ENCODE peak calls at places on chromosomes 6 and 20, in seven cellular contexts. L is A549, K is Peyer's patch, X is body of pancreas, F is H54, J is ovary, C is heart left ventricle. Z is an unnamed sample.
A peak's percentile ranks its signal among the peaks of the same experiment; 100 is the strongest.

GRCh38 chr20:44727039-44727438 is 11.9 kb downstream of the CCN5 start:
- DNase-seq in L (no peak), F (no peak), K (no peak), C (no peak), J (peak; percentile 36), X (no peak), Z (no peak)

GRCh38 chr20:36181934-36182603 is 27.5 kb downstream of the EPB41L1 start:
- DNase-seq in K (no peak), F (peak; percentile 55), J (no peak), L (no peak), C (no peak), X (no peak), Z (no peak)

GRCh38 chr6:116152620-116153019 is 26.7 kb upstream of the COL10A1 start:
- DNase-seq in X (no peak), C (no peak), L (no peak), K (no peak), F (no peak), J (no peak), Z (no peak)

GRCh38 chr6:161584051-161584450 is 310.2 kb upstream of the AGPAT4 start:
- DNase-seq in J (no peak), L (no peak), X (no peak), F (no peak), K (no peak), C (no peak), Z (no peak)

GRCh38 chr20:18092890-18093289 is 35.2 kb upstream of the OVOL2 start:
- DNase-seq in J (no peak), F (no peak), C (no peak), K (no peak), X (no peak), L (no peak), Z (peak; percentile 18)

GRCh38 chr20:44540834-44541233 is 19.0 kb upstream of the SERINC3 start:
- DNase-seq in K (no peak), L (no peak), J (no peak), X (no peak), C (no peak), F (peak; percentile 23), Z (no peak)

GRCh38 chr6:137095651-137096238 is 51.0 kb upstream of the IL20RA start:
- DNase-seq in F (no peak), J (no peak), K (peak; percentile 72), X (no peak), L (no peak), C (no peak), Z (no peak)

GRCh38 chr20:62486431-62486954 is 10.7 kb upstream of the GATA5 start:
- DNase-seq in J (no peak), X (no peak), K (no peak), C (no peak), F (no peak), L (no peak), Z (no peak)

GRCh38 chr6:129209355-129209754 is 326.4 kb downstream of the LAMA2 start:
- DNase-seq in C (no peak), L (no peak), K (no peak), J (no peak), F (no peak), X (no peak), Z (no peak)

GRCh38 chr6:28337103-28337520 is 1.2 kb upstream of the ZSCAN31 start:
- DNase-seq in X (no peak), K (no peak), F (no peak), J (no peak), C (no peak), L (no peak), Z (no peak)

GRCh38 chr6:56930846-56931245 is 24.1 kb upstream of the BEND6 start:
- DNase-seq in F (no peak), J (no peak), C (no peak), L (no peak), X (no peak), K (no peak), Z (no peak)

GRCh38 chr20:9460518-9460917 is 53.9 kb upstream of the LAMP5 start:
- DNase-seq in X (peak; percentile 13), K (no peak), J (no peak), C (no peak), L (peak; percentile 21), F (peak; percentile 12), Z (no peak)

GRCh38 chr6:137849709-137850093 is 17.4 kb upstream of the TNFAIP3 start:
- DNase-seq in F (no peak), X (no peak), J (no peak), C (no peak), L (no peak), K (no peak), Z (no peak)

GRCh38 chr6:142265476-142265875 is 36.3 kb upstream of the ADGRG6 start:
- DNase-seq in C (no peak), J (no peak), X (no peak), K (no peak), L (no peak), F (no peak), Z (no peak)

GRCh38 chr20:59123011-59123676 is 40.5 kb upstream of the ZNF831 start:
- DNase-seq in K (peak; percentile 87), F (no peak), X (no peak), J (no peak), L (no peak), C (no peak), Z (no peak)

GRCh38 chr20:46512943-46513844 is at the start of gene ZNF334:
- DNase-seq in C (peak; percentile 47), K (peak; percentile 57), J (peak; percentile 87), L (no peak), F (no peak), X (peak; percentile 77), Z (peak; percentile 84)

GRCh38 chr6:41934278-41935189 is 7.1 kb downstream of the CCND3 start:
- DNase-seq in X (no peak), F (no peak), K (no peak), C (no peak), L (peak; percentile 24), J (no peak), Z (no peak)
- TF ChIP-seq POLR2A in X (no peak), F (no peak), K (no peak), C (no peak), L (no peak), J (no peak), Z (no peak)

GRCh38 chr6:30557683-30557981 is 537 bp downstream of the PRR3 start:
- DNase-seq in C (no peak), F (no peak), L (no peak), X (no peak), J (no peak), K (no peak), Z (no peak)

GRCh38 chr6:30560930-30561329 is 3.8 kb downstream of the PRR3 start:
- DNase-seq in K (no peak), X (no peak), C (no peak), J (no peak), F (no peak), L (no peak), Z (no peak)

GRCh38 chr6:30565772-30566171 is 5.5 kb upstream of the ABCF1 start:
- DNase-seq in C (no peak), X (no peak), K (no peak), L (no peak), J (no peak), F (no peak), Z (no peak)

GRCh38 chr6:30564114-30564513 is 7.0 kb downstream of the PRR3 start:
- DNase-seq in X (no peak), C (no peak), F (no peak), L (no peak), K (no peak), J (no peak), Z (no peak)

DNA sequence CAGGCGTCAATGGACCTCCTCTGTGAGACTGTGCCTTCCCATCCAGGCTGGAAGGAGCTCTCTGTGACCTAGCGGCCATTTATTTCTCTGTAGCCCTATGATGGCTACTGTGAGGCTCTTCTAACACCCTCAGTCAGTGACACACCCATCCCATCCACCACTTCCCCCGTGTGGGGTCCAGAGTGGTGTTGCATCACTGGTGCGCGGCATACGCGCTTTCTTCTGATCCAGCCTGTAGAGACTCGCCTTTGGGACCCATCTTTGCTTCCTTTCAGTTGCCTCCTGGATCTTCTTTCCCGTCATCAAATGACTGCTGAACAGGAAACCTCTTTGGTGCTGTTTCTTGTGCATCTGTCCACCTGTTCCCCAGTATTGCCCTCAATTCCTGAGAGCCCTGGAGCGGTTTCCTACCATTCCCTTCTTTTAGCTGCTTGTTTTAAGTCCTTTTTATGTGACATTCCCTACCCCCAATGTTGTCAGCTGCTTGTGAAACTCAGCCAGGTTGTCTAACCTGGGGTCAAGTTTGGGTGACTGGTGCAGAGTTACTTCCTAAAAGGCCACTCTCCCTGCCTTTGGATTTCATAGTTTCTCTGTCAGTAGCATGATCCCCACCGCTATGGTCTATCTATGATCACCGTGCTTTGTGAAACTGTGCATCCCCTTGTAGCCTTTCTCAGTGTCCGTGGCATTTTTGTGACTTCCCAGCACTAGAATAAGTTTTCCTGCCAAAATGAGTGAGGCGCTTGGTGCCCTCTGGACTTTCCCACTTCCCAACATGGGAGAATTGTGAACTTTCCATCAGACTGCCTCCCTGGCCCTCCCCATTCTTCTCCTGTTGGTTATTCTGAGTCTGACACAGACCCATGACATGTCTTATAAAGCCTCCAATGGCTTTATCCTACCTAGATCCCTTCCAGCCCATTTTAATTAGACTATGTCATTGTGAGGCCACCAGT is 5.7 kb downstream of the PRR3 start:
- DNase-seq in X (no peak), L (no peak), J (no peak), K (no peak), F (no peak), C (no peak), Z (no peak)
- TF ChIP-seq POLR2A in X (no peak), L (no peak), J (no peak), K (no peak), F (no peak), C (no peak), Z (no peak)

GRCh38 chr20:50517817-50518154 is 7.6 kb downstream of the PTPN1 start:
- DNase-seq in K (peak; percentile 74), C (no peak), X (no peak), J (no peak), F (no peak), L (no peak), Z (no peak)

GRCh38 chr20:50521221-50521642 is 11.0 kb downstream of the PTPN1 start:
- DNase-seq in J (no peak), F (no peak), K (no peak), C (no peak), X (no peak), L (no peak), Z (no peak)

GRCh38 chr20:50520222-50520877 is 10.2 kb downstream of the PTPN1 start:
- DNase-seq in C (no peak), X (no peak), F (no peak), J (no peak), K (peak; percentile 66), L (no peak), Z (no peak)

GRCh38 chr20:50518270-50518721 is 8.1 kb downstream of the PTPN1 start:
- DNase-seq in J (no peak), K (no peak), X (no peak), L (no peak), F (no peak), C (no peak), Z (no peak)

GRCh38 chr20:50519036-50519780 is 9.0 kb downstream of the PTPN1 start:
- DNase-seq in J (no peak), F (no peak), L (no peak), X (no peak), C (no peak), K (peak; percentile 82), Z (no peak)
- TF ChIP-seq POLR2A in J (no peak), F (no peak), L (no peak), X (no peak), C (no peak), K (peak; percentile 30), Z (no peak)

DNA sequence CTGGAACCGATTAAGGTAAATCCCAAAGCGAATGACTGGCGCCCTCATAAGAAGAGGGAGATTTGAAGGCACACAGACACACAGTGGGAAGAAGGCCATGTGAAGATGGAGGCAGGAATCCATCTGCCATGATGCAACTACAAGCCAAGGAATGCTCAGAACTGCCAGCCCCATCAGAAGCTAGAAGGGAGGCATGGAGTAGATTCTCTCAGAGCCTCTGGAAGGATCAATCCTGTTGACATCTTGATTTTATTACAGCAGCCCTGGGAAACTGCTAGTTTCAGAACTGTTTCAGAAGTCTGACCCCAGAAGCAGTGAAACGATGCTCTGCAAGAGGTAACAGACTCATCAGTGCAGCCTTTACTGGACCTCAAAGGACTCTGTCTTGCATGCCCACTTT is 103.5 kb upstream of the GPR6 start:
- DNase-seq in F (no peak), J (no peak), K (no peak), C (no peak), L (no peak), X (no peak), Z (no peak)
- TF ChIP-seq POLR2A in F (no peak), J (no peak), K (no peak), C (no peak), L (no peak), X (no peak), Z (no peak)